ENCODE peak calls at places on chromosomes 5 and 9, in six cellular contexts. One of them, this sample, is unnamed.

GRCh38 chr9:110214090-110214489 is 6.1 kb upstream of the C9orf152 start:
- DNase-seq in CD4-positive, CD25-positive, alpha-beta regulatory T cell: no peak
- DNase-seq in cardiac muscle cell: no peak
- DNase-seq in GM23248: peak; percentile 21
- DNase-seq in CD4-positive, alpha-beta T cell: no peak
- DNase-seq in heart right ventricle: no peak
- DNase-seq in this sample: no peak

GRCh38 chr9:120257483-120257882 is 322.5 kb downstream of the CDK5RAP2 start:
- DNase-seq in cardiac muscle cell: no peak
- DNase-seq in heart right ventricle: no peak
- DNase-seq in CD4-positive, alpha-beta T cell: no peak
- DNase-seq in GM23248: peak; percentile 61
- DNase-seq in CD4-positive, CD25-positive, alpha-beta regulatory T cell: no peak
- DNase-seq in this sample: no peak

GRCh38 chr5:31232273-31232888 is 38.9 kb downstream of the CDH6 start:
- DNase-seq in cardiac muscle cell: peak; percentile 78
- DNase-seq in CD4-positive, alpha-beta T cell: no peak
- DNase-seq in GM23248: peak; percentile 83
- DNase-seq in CD4-positive, CD25-positive, alpha-beta regulatory T cell: peak; percentile 23
- DNase-seq in heart right ventricle: peak; percentile 66
- DNase-seq in this sample: no peak

GRCh38 chr5:1005904-1006655 is 2.5 kb upstream of the NKD2 start:
- DNase-seq in GM23248: no peak
- DNase-seq in CD4-positive, CD25-positive, alpha-beta regulatory T cell: no peak
- DNase-seq in cardiac muscle cell: no peak
- DNase-seq in CD4-positive, alpha-beta T cell: peak; percentile 30
- DNase-seq in heart right ventricle: peak; percentile 3
- DNase-seq in this sample: no peak

GRCh38 chr5:140361901-140362300 is 1.9 kb downstream of the SLC4A9 start:
- DNase-seq in heart right ventricle: no peak
- DNase-seq in cardiac muscle cell: no peak
- DNase-seq in GM23248: no peak
- DNase-seq in CD4-positive, CD25-positive, alpha-beta regulatory T cell: no peak
- DNase-seq in CD4-positive, alpha-beta T cell: no peak
- DNase-seq in this sample: no peak

GRCh38 chr5:150579462-150580400 is 60.7 kb upstream of the SYNPO start:
- DNase-seq in cardiac muscle cell: no peak
- DNase-seq in CD4-positive, CD25-positive, alpha-beta regulatory T cell: no peak
- DNase-seq in CD4-positive, alpha-beta T cell: peak; percentile 27
- DNase-seq in GM23248: peak; percentile 35
- DNase-seq in heart right ventricle: no peak
- DNase-seq in this sample: no peak

GRCh38 chr5:56094579-56095361 is 100.0 kb upstream of the IL6ST start:
- DNase-seq in heart right ventricle: no peak
- DNase-seq in CD4-positive, alpha-beta T cell: no peak
- DNase-seq in GM23248: no peak
- DNase-seq in CD4-positive, CD25-positive, alpha-beta regulatory T cell: peak; percentile 68
- DNase-seq in cardiac muscle cell: no peak
- DNase-seq in this sample: no peak

GRCh38 chr9:111161015-111161415 is 122.7 kb upstream of the LPAR1 start:
- DNase-seq in GM23248: peak; percentile 91
- DNase-seq in CD4-positive, CD25-positive, alpha-beta regulatory T cell: no peak
- DNase-seq in heart right ventricle: no peak
- DNase-seq in CD4-positive, alpha-beta T cell: no peak
- DNase-seq in cardiac muscle cell: no peak
- DNase-seq in this sample: no peak

GRCh38 chr9:6133346-6134063 is 82.1 kb upstream of the IL33 start:
- DNase-seq in CD4-positive, alpha-beta T cell: no peak
- DNase-seq in GM23248: peak; percentile 17
- DNase-seq in CD4-positive, CD25-positive, alpha-beta regulatory T cell: peak; percentile 28
- DNase-seq in cardiac muscle cell: no peak
- DNase-seq in heart right ventricle: no peak
- DNase-seq in this sample: no peak

GRCh38 chr9:137504432-137504777 is 45.3 kb upstream of the NSMF start:
- DNase-seq in CD4-positive, alpha-beta T cell: no peak
- DNase-seq in cardiac muscle cell: no peak
- DNase-seq in GM23248: no peak
- DNase-seq in CD4-positive, CD25-positive, alpha-beta regulatory T cell: no peak
- DNase-seq in heart right ventricle: no peak
- DNase-seq in this sample: no peak

GRCh38 chr5:96196890-96197289 is 235.2 kb upstream of the ELL2 start:
- DNase-seq in heart right ventricle: no peak
- DNase-seq in cardiac muscle cell: no peak
- DNase-seq in CD4-positive, CD25-positive, alpha-beta regulatory T cell: no peak
- DNase-seq in CD4-positive, alpha-beta T cell: no peak
- DNase-seq in GM23248: peak; percentile 22
- DNase-seq in this sample: no peak

GRCh38 chr9:131873361-131873760 is 133.5 kb upstream of the RAPGEF1 start:
- DNase-seq in cardiac muscle cell: no peak
- DNase-seq in CD4-positive, alpha-beta T cell: no peak
- DNase-seq in CD4-positive, CD25-positive, alpha-beta regulatory T cell: no peak
- DNase-seq in heart right ventricle: no peak
- DNase-seq in GM23248: no peak
- DNase-seq in this sample: no peak

GRCh38 chr9:126347093-126347492 is 20.5 kb downstream of the MVB12B start:
- DNase-seq in heart right ventricle: no peak
- DNase-seq in CD4-positive, CD25-positive, alpha-beta regulatory T cell: no peak
- DNase-seq in CD4-positive, alpha-beta T cell: no peak
- DNase-seq in cardiac muscle cell: no peak
- DNase-seq in GM23248: no peak
- DNase-seq in this sample: no peak

GRCh38 chr5:113169720-113170119 is 193.1 kb downstream of the DCP2 start:
- DNase-seq in CD4-positive, CD25-positive, alpha-beta regulatory T cell: no peak
- DNase-seq in CD4-positive, alpha-beta T cell: no peak
- DNase-seq in cardiac muscle cell: no peak
- DNase-seq in heart right ventricle: no peak
- DNase-seq in GM23248: no peak
- DNase-seq in this sample: no peak

GRCh38 chr5:154673506-154673905 is 81.7 kb upstream of the LARP1 start:
- DNase-seq in heart right ventricle: no peak
- DNase-seq in GM23248: no peak
- DNase-seq in CD4-positive, alpha-beta T cell: no peak
- DNase-seq in cardiac muscle cell: no peak
- DNase-seq in CD4-positive, CD25-positive, alpha-beta regulatory T cell: no peak
- DNase-seq in this sample: no peak

GRCh38 chr5:168423478-168423877 is 62.8 kb upstream of the RARS1 start:
- DNase-seq in GM23248: no peak
- DNase-seq in CD4-positive, CD25-positive, alpha-beta regulatory T cell: no peak
- DNase-seq in cardiac muscle cell: no peak
- DNase-seq in heart right ventricle: no peak
- DNase-seq in CD4-positive, alpha-beta T cell: no peak
- DNase-seq in this sample: no peak

GRCh38 chr5:14628346-14628745 is 36.2 kb upstream of the OTULIN start:
- DNase-seq in heart right ventricle: peak; percentile 41
- DNase-seq in CD4-positive, alpha-beta T cell: peak; percentile 60
- DNase-seq in CD4-positive, CD25-positive, alpha-beta regulatory T cell: peak; percentile 69
- DNase-seq in cardiac muscle cell: peak; percentile 80
- DNase-seq in GM23248: peak; percentile 65
- DNase-seq in this sample: peak; percentile 21

GRCh38 chr9:77597057-77597456 is 51.1 kb downstream of the GNA14 start:
- DNase-seq in CD4-positive, alpha-beta T cell: no peak
- DNase-seq in CD4-positive, CD25-positive, alpha-beta regulatory T cell: no peak
- DNase-seq in cardiac muscle cell: no peak
- DNase-seq in heart right ventricle: no peak
- DNase-seq in GM23248: no peak
- DNase-seq in this sample: no peak

DNA sequence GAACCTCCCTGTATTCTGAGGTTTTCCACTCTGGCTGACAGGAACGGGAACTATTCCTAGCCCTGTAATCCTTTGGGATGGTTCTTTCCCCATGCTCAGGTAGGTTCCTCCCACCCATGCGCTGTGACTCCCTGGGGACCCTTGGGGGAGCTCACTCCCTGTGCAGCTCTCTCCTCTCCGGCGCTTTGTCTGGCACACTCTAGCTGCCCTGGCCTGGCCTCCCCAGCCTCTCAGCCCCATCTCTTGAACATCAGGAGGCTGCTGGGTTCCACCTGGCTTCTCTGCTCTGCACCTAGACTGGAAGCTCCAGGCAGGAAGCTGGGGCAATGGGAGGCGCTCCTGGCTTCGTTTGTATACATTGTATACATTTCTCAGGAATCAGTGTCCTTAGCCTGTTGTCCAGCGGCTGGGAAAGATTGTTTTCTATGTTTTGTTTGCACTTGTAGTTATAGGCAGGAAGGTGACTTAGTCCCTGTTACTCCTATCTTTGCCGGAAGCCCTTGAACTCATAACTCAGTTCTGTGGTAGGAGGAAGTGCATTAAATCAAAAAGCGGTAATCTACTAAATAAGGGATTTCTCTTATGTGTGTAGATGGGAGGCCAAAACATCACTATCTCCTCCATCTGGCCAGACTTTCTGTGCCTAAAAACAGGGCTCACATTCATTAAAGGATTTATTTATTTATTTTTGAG is 20.4 kb downstream of the SLC25A25 start:
- DNase-seq in GM23248: no peak
- DNase-seq in CD4-positive, alpha-beta T cell: no peak
- DNase-seq in CD4-positive, CD25-positive, alpha-beta regulatory T cell: peak; percentile 38
- DNase-seq in heart right ventricle: no peak
- DNase-seq in cardiac muscle cell: no peak
- DNase-seq in this sample: no peak
- H3K27ac ChIP-seq in GM23248: no peak overlapping the region
- H3K27ac ChIP-seq in CD4-positive, alpha-beta T cell: peak overlapping the region; percentile 3
- H3K27ac ChIP-seq in CD4-positive, CD25-positive, alpha-beta regulatory T cell: no peak overlapping the region
- H3K27ac ChIP-seq in heart right ventricle: no peak overlapping the region
- H3K27ac ChIP-seq in cardiac muscle cell: no peak overlapping the region
- H3K27ac ChIP-seq in this sample: no peak overlapping the region

DNA sequence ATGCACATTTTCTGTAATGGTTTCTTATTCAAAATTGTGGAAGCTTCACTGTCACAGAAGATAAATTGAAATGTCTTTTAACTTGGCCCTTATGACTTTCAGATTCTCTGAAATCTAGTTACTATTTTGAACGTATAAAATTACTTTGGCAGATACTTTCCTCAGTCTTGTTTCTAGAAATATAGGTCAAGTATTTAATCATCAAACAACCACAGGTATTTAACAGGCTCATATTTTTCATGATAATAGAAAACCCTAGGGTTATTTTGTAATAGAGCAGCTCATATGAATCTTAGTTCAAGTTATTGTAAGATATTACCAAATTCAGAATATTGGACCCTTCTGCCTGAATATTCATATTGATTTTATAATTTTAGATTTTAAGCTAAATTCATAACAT is 236.0 kb upstream of the CDH18 start:
- DNase-seq in CD4-positive, alpha-beta T cell: no peak
- DNase-seq in heart right ventricle: no peak
- DNase-seq in CD4-positive, CD25-positive, alpha-beta regulatory T cell: no peak
- DNase-seq in GM23248: no peak
- DNase-seq in cardiac muscle cell: no peak
- DNase-seq in this sample: no peak
- H3K27ac ChIP-seq in CD4-positive, alpha-beta T cell: no peak overlapping the region
- H3K27ac ChIP-seq in heart right ventricle: no peak overlapping the region
- H3K27ac ChIP-seq in CD4-positive, CD25-positive, alpha-beta regulatory T cell: no peak overlapping the region
- H3K27ac ChIP-seq in GM23248: no peak overlapping the region
- H3K27ac ChIP-seq in cardiac muscle cell: no peak overlapping the region
- H3K27ac ChIP-seq in this sample: no peak overlapping the region

GRCh38 chr9:76571288-76572204 is 112.6 kb downstream of the GCNT1 start:
- DNase-seq in GM23248: peak; percentile 57
- DNase-seq in cardiac muscle cell: no peak
- DNase-seq in heart right ventricle: no peak
- DNase-seq in CD4-positive, CD25-positive, alpha-beta regulatory T cell: peak; percentile 16
- DNase-seq in CD4-positive, alpha-beta T cell: no peak
- DNase-seq in this sample: peak; percentile 80
- H3K27ac ChIP-seq in GM23248: peak overlapping the region; percentile 56
- H3K27ac ChIP-seq in cardiac muscle cell: no peak overlapping the region
- H3K27ac ChIP-seq in heart right ventricle: peak overlapping the region; percentile 55
- H3K27ac ChIP-seq in CD4-positive, CD25-positive, alpha-beta regulatory T cell: no peak overlapping the region
- H3K27ac ChIP-seq in CD4-positive, alpha-beta T cell: no peak overlapping the region
- H3K27ac ChIP-seq in this sample: peak overlapping the region; percentile 80

DNA sequence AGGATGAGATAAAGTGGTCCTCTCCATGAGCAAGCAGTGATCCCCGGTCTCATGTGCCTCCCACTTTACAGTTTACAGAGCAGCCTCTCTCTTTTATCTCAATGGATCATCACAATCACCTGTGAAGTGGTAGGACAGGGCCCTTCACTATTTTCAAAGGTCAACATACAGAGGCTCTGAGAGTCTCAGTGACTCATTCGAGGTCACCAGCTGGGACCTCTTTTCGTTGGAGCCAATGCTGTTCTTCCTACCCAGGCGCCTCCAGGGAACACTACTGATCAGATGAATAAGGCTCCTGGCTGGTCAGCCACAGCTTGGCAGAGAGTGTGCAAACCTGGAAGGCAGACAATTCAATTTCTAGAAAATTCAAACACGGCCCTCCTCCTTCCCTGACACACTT is 16.6 kb downstream of the GGTA1 start:
- DNase-seq in cardiac muscle cell: no peak
- DNase-seq in CD4-positive, alpha-beta T cell: no peak
- DNase-seq in GM23248: no peak
- DNase-seq in heart right ventricle: no peak
- DNase-seq in CD4-positive, CD25-positive, alpha-beta regulatory T cell: no peak
- DNase-seq in this sample: no peak
- H3K27ac ChIP-seq in cardiac muscle cell: no peak overlapping the region
- H3K27ac ChIP-seq in CD4-positive, alpha-beta T cell: no peak overlapping the region
- H3K27ac ChIP-seq in GM23248: no peak overlapping the region
- H3K27ac ChIP-seq in heart right ventricle: peak overlapping the region; percentile 13
- H3K27ac ChIP-seq in CD4-positive, CD25-positive, alpha-beta regulatory T cell: no peak overlapping the region
- H3K27ac ChIP-seq in this sample: no peak overlapping the region

DNA sequence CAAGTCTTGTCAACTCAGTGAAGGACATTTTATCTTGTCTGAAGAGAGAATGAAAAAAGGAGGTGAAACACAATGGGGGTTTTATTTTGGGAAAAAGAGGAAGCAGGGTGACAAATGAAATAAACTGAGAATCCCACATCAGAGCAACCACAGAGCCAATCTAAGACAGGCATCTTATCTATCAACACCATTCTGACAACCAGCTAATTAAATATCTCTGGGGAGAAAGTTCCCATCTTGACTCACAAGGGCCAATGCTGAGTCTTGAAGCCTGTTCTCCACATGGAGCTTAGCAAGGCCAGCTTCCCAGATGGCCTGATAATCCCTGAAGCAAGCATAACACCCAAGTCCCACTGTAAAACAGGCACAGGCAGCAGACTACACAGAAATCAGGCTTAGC is 30.4 kb downstream of the DPYSL3 start:
- DNase-seq in CD4-positive, alpha-beta T cell: no peak
- DNase-seq in GM23248: peak; percentile 37
- DNase-seq in cardiac muscle cell: no peak
- DNase-seq in CD4-positive, CD25-positive, alpha-beta regulatory T cell: no peak
- DNase-seq in heart right ventricle: no peak
- DNase-seq in this sample: no peak
- H3K27ac ChIP-seq in CD4-positive, alpha-beta T cell: no peak overlapping the region
- H3K27ac ChIP-seq in GM23248: peak overlapping the region; percentile 28
- H3K27ac ChIP-seq in cardiac muscle cell: no peak overlapping the region
- H3K27ac ChIP-seq in CD4-positive, CD25-positive, alpha-beta regulatory T cell: no peak overlapping the region
- H3K27ac ChIP-seq in heart right ventricle: no peak overlapping the region
- H3K27ac ChIP-seq in this sample: no peak overlapping the region